ENCODE peak calls at places on chromosome 3, in five cellular contexts. One of them, this sample, is unnamed.

GRCh38 chr3:2420919-2421318 is 322.3 kb downstream of the CNTN4 start:
- DNase-seq in H1: no peak
- DNase-seq in neuronal stem cell: no peak
- DNase-seq in IMR-90: no peak
- DNase-seq in mesenchymal stem cell: no peak
- DNase-seq in this sample: peak; percentile 62

GRCh38 chr3:111785034-111785433 is 74.0 kb upstream of the PHLDB2 start:
- DNase-seq in H1: no peak
- DNase-seq in neuronal stem cell: no peak
- DNase-seq in IMR-90: no peak
- DNase-seq in mesenchymal stem cell: no peak
- DNase-seq in this sample: no peak

GRCh38 chr3:123816673-123817207 is 67.4 kb downstream of the MYLK start:
- DNase-seq in H1: no peak
- DNase-seq in neuronal stem cell: no peak
- DNase-seq in IMR-90: peak; percentile 90
- DNase-seq in mesenchymal stem cell: no peak
- DNase-seq in this sample: no peak

GRCh38 chr3:100072328-100073048 is 41.8 kb downstream of the FILIP1L start:
- DNase-seq in H1: no peak
- DNase-seq in neuronal stem cell: no peak
- DNase-seq in IMR-90: no peak
- DNase-seq in mesenchymal stem cell: peak; percentile 45
- DNase-seq in this sample: no peak

GRCh38 chr3:52934626-52935530 is 37.5 kb upstream of the STIMATE start:
- DNase-seq in H1: no peak
- DNase-seq in neuronal stem cell: peak; percentile 14
- DNase-seq in IMR-90: peak; percentile 64
- DNase-seq in mesenchymal stem cell: peak; percentile 66
- DNase-seq in this sample: peak; percentile 45

GRCh38 chr3:142642956-142643355 is 46.8 kb downstream of the PLS1 start:
- DNase-seq in H1: no peak
- DNase-seq in neuronal stem cell: no peak
- DNase-seq in IMR-90: no peak
- DNase-seq in mesenchymal stem cell: no peak
- DNase-seq in this sample: no peak

GRCh38 chr3:63395960-63396359 is 117.9 kb downstream of the SYNPR start:
- DNase-seq in H1: no peak
- DNase-seq in neuronal stem cell: no peak
- DNase-seq in IMR-90: no peak
- DNase-seq in mesenchymal stem cell: no peak
- DNase-seq in this sample: no peak

GRCh38 chr3:177201707-177202397 is 4.6 kb upstream of the TBL1XR1 start:
- DNase-seq in H1: no peak
- DNase-seq in neuronal stem cell: no peak
- DNase-seq in IMR-90: peak; percentile 62
- DNase-seq in mesenchymal stem cell: peak; percentile 32
- DNase-seq in this sample: no peak

GRCh38 chr3:161108840-161109239 is 3.7 kb upstream of the B3GALNT1 start:
- DNase-seq in H1: no peak
- DNase-seq in neuronal stem cell: no peak
- DNase-seq in IMR-90: no peak
- DNase-seq in mesenchymal stem cell: peak; percentile 30
- DNase-seq in this sample: no peak

GRCh38 chr3:189652042-189652441 is 20.9 kb downstream of the TP63 start:
- DNase-seq in H1: peak; percentile 86
- DNase-seq in neuronal stem cell: no peak
- DNase-seq in IMR-90: peak; percentile 30
- DNase-seq in mesenchymal stem cell: peak; percentile 23
- DNase-seq in this sample: peak; percentile 66

GRCh38 chr3:195809291-195809785 is 2.4 kb downstream of the MUC4 start:
- DNase-seq in H1: no peak
- DNase-seq in neuronal stem cell: no peak
- DNase-seq in IMR-90: no peak
- DNase-seq in mesenchymal stem cell: no peak
- DNase-seq in this sample: no peak

DNA sequence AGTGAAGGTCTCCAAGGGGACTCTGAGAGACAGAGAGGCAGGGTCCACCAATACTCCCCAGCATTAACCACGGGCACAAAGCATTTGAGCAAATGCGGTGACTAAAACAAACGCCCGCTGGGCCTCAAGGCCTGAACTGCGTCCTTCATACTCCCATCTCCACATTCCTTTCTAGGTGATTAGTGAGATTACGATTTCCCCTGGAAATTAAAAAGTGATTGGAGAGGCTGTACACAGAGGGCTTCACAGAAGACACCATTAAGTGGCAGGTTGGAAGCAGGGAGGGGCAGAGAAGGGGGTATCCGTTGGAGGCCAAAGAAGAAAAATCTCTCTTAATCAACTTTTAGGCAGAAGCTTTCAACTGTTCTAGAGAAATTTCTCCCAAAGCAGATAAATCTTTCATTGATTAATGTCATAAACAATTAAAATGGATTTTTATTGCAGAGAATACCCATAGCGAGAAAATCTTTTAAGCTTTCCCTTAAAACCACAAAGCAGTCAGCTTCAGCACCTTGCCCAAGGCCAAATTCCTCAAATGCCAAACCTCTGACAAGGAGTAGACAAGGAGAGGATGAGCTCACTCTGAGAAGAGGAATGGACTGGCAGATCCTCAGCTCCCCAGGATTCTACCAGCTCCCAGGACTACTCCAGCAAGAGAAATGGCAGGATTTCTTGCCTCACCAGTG is 38.2 kb downstream of the MB21D2 start:
- DNase-seq in H1: no peak
- DNase-seq in neuronal stem cell: peak; percentile 47
- DNase-seq in IMR-90: peak; percentile 96
- DNase-seq in mesenchymal stem cell: peak; percentile 95
- DNase-seq in this sample: peak; percentile 87
- H4K91ac ChIP-seq in H1: no peak overlapping the region
- H4K91ac ChIP-seq in neuronal stem cell: no peak overlapping the region
- H4K91ac ChIP-seq in IMR-90: peak overlapping the region; percentile 90
- H4K91ac ChIP-seq in mesenchymal stem cell: no peak overlapping the region
- H4K91ac ChIP-seq in this sample: no peak overlapping the region

DNA sequence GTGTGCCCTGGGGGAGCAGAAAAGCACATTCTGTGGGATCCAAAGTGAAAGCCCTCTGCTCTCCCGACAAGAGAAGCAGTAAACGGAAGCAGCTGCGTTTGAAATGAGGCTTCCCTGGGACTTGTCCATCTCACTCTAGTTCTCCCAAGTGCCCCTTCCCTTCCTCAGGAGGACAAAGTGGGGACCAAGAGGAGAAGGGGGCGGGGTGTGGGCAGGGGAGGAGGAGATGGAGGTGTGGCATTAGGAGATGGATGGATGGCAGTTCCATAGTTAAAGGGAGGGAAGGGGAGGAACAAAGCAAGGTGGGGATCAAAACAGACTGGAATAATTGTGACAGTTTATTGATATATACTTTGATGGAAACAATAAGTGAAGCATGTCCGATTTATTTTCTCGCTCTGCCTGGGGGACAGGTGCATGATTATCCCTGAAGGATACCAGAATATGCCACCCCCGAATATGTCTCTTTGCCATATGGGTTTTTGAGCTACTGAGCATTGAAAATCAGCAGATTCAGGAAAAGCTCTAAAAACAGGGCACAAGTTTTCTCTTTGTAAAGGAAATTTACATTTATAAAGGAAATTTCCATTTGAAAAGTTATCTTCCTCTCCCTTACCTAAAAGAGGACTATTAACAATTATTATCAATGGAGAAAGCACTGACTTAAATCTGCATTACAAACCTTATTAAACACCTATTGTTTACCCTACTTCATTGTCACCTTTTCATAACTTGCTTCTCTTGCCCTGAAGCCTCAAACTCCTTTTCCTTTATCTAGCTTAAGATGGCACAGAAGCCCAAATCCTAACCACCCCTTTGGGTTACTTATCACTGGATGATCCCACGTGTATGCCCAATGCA is 58.9 kb upstream of the DAZL start:
- DNase-seq in H1: no peak
- DNase-seq in neuronal stem cell: no peak
- DNase-seq in IMR-90: no peak
- DNase-seq in mesenchymal stem cell: no peak
- DNase-seq in this sample: peak; percentile 69
- H4K91ac ChIP-seq in H1: peak overlapping the region; percentile 93
- H4K91ac ChIP-seq in neuronal stem cell: no peak overlapping the region
- H4K91ac ChIP-seq in IMR-90: no peak overlapping the region
- H4K91ac ChIP-seq in mesenchymal stem cell: no peak overlapping the region
- H4K91ac ChIP-seq in this sample: no peak overlapping the region

GRCh38 chr3:107531917-107532469 is 9.2 kb downstream of the BBX start:
- DNase-seq in H1: no peak
- DNase-seq in neuronal stem cell: no peak
- DNase-seq in IMR-90: no peak
- DNase-seq in mesenchymal stem cell: no peak
- DNase-seq in this sample: no peak
- H4K91ac ChIP-seq in H1: no peak overlapping the region
- H4K91ac ChIP-seq in neuronal stem cell: no peak overlapping the region
- H4K91ac ChIP-seq in IMR-90: no peak overlapping the region
- H4K91ac ChIP-seq in mesenchymal stem cell: no peak overlapping the region
- H4K91ac ChIP-seq in this sample: no peak overlapping the region

GRCh38 chr3:66490214-66490613 is 10.6 kb downstream of the LRIG1 start:
- DNase-seq in H1: no peak
- DNase-seq in neuronal stem cell: no peak
- DNase-seq in IMR-90: peak; percentile 87
- DNase-seq in mesenchymal stem cell: peak; percentile 75
- DNase-seq in this sample: no peak

GRCh38 chr3:66493464-66494099 is 7.2 kb downstream of the LRIG1 start:
- DNase-seq in H1: no peak
- DNase-seq in neuronal stem cell: no peak
- DNase-seq in IMR-90: no peak
- DNase-seq in mesenchymal stem cell: no peak
- DNase-seq in this sample: no peak

GRCh38 chr3:66494964-66495581 is 5.7 kb downstream of the LRIG1 start:
- DNase-seq in H1: no peak
- DNase-seq in neuronal stem cell: peak; percentile 66
- DNase-seq in IMR-90: no peak
- DNase-seq in mesenchymal stem cell: no peak
- DNase-seq in this sample: no peak

GRCh38 chr3:66490984-66491383 is 9.8 kb downstream of the LRIG1 start:
- DNase-seq in H1: no peak
- DNase-seq in neuronal stem cell: no peak
- DNase-seq in IMR-90: peak; percentile 66
- DNase-seq in mesenchymal stem cell: peak; percentile 71
- DNase-seq in this sample: no peak

GRCh38 chr3:66492672-66493071 is 8.2 kb downstream of the LRIG1 start:
- DNase-seq in H1: no peak
- DNase-seq in neuronal stem cell: no peak
- DNase-seq in IMR-90: no peak
- DNase-seq in mesenchymal stem cell: no peak
- DNase-seq in this sample: no peak
- H4K91ac ChIP-seq in H1: no peak overlapping the region
- H4K91ac ChIP-seq in neuronal stem cell: no peak overlapping the region
- H4K91ac ChIP-seq in IMR-90: no peak overlapping the region
- H4K91ac ChIP-seq in mesenchymal stem cell: no peak overlapping the region
- H4K91ac ChIP-seq in this sample: no peak overlapping the region

DNA sequence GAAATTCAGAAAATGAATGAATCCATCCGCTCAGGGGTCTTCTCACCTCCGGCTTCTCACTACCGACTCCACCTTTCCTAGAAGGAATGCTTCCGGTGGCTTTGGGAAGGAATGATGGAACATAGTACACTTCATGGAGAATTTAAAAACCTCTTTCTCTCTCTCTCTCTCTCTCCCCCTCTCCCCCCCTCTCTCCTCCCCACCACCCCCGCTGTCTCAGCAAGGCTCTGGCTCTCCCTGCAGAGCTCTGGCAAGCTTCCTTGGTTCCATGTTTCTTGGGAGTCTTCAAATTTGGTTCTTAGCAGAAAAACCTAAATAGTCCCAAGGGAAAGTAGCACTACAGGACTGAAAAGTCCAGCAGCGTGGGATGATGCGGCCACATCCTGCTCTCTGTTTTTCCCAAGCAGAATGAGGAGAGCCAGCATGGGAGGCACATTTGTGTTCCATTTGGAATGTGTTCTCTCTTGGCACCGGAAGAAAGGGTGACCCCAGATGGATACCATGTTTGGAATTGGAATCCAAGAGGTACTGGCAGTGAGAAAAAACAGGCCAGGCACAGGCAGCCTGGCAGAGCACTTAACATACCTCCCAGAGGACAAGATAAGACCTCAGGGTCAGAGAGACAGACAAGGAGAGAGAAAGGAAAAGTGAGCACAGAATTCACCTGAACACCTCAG is at the start of gene POPDC2:
- DNase-seq in H1: no peak
- DNase-seq in neuronal stem cell: no peak
- DNase-seq in IMR-90: no peak
- DNase-seq in mesenchymal stem cell: peak; percentile 6
- DNase-seq in this sample: no peak
- H4K91ac ChIP-seq in H1: no peak within 1 kb of the TSS
- H4K91ac ChIP-seq in neuronal stem cell: no peak within 1 kb of the TSS
- H4K91ac ChIP-seq in IMR-90: no peak within 1 kb of the TSS
- H4K91ac ChIP-seq in mesenchymal stem cell: peak within 1 kb of the TSS; percentile 57
- H4K91ac ChIP-seq in this sample: no peak within 1 kb of the TSS

This sample was measured in H9.